ENCODE peak calls at places on chromosome 10, in ten cellular contexts. J is epithelial cell of esophagus; H is NCI-H187 treated with DMSO at 0.1 percent for 48 hours; A is effector CD8-positive, alpha-beta T cell; P is HepG2; U is stimulated activated CD8-positive, alpha-beta memory T cell treated with anti-CD3 and anti-CD28 coated beads, Interleukin-4, amount 100 ng/mL, for 24 hours; O is CD14-positive monocyte; G is astrocyte; X is NCI-H345; F is esophagus muscularis mucosa. K is an unnamed sample.

GRCh38 chr10:110946496-110946895 is 27.1 kb downstream of the SHOC2 start:
- DNase-seq in A (no peak), H (no peak), X (no peak), G (no peak), J (peak), O (no peak), F (no peak), U (no peak), P (no peak), K (no peak)

GRCh38 chr10:69318997-69319727 is 40.9 kb downstream of the HK1 start:
- DNase-seq in J (peak), G (peak), O (peak), H (no peak), U (peak), X (no peak), P (no peak), F (peak), A (peak), K (no peak)

GRCh38 chr10:91891285-91892001 is 17.8 kb downstream of the FGFBP3 start:
- DNase-seq in J (peak), H (no peak), G (peak), O (no peak), X (no peak), F (no peak), P (peak), A (no peak), U (no peak), K (no peak)

GRCh38 chr10:306007-306406 is 170.8 kb downstream of the ZMYND11 start:
- DNase-seq in H (no peak), A (no peak), X (no peak), O (no peak), J (no peak), P (no peak), G (no peak), U (no peak), F (no peak), K (no peak)

GRCh38 chr10:75202321-75203096 is 8.1 kb upstream of the VDAC2 start:
- DNase-seq in P (peak), J (peak), G (peak), F (no peak), U (no peak), H (no peak), X (no peak), A (no peak), O (no peak), K (no peak)

GRCh38 chr10:91681361-91682276 is 48.7 kb upstream of the PPP1R3C start:
- DNase-seq in H (no peak), F (peak), O (no peak), X (peak), G (no peak), U (no peak), A (no peak), P (no peak), J (peak), K (no peak)

GRCh38 chr10:79159141-79159619 is 90.4 kb downstream of the ZMIZ1 start:
- DNase-seq in O (peak), A (no peak), J (no peak), G (peak), P (no peak), F (no peak), U (no peak), X (no peak), H (no peak), K (no peak)

GRCh38 chr10:62250594-62251198 is 17.9 kb downstream of the RTKN2 start:
- DNase-seq in U (no peak), J (peak), X (no peak), P (peak), H (no peak), A (no peak), F (no peak), G (peak), O (peak), K (no peak)

GRCh38 chr10:23643396-23643795 is 204.5 kb downstream of the OTUD1 start:
- DNase-seq in O (peak), J (no peak), H (no peak), F (no peak), A (no peak), U (no peak), P (no peak), X (no peak), G (no peak), K (no peak)

GRCh38 chr10:46546591-46547330 is 9.7 kb downstream of the GPRIN2 start:
- DNase-seq in O (peak), F (no peak), G (no peak), U (no peak), H (no peak), P (no peak), A (no peak), X (no peak), J (peak), K (no peak)

GRCh38 chr10:43071881-43072650 is 4.8 kb upstream of the RET start:
- DNase-seq in U (no peak), O (no peak), X (no peak), J (no peak), P (no peak), A (no peak), H (no peak), F (no peak), G (no peak), K (no peak)

GRCh38 chr10:33277135-33277536 is 57.3 kb downstream of the NRP1 start:
- DNase-seq in A (no peak), J (peak), H (no peak), F (no peak), O (no peak), G (no peak), U (no peak), X (no peak), P (no peak), K (no peak)

GRCh38 chr10:49149881-49150280 is 16.1 kb upstream of the FAM170B start:
- DNase-seq in J (no peak), P (no peak), X (peak), A (no peak), U (no peak), G (no peak), F (no peak), O (no peak), H (no peak), K (no peak)

GRCh38 chr10:77456414-77456813 is 181.2 kb downstream of the KCNMA1 start:
- DNase-seq in A (no peak), O (no peak), G (no peak), U (no peak), F (no peak), H (peak), X (peak), J (no peak), P (no peak), K (no peak)

GRCh38 chr10:96618648-96619047 is 31.8 kb upstream of the TM9SF3 start:
- DNase-seq in X (peak), J (no peak), F (no peak), G (no peak), P (no peak), A (no peak), H (no peak), O (no peak), U (no peak), K (no peak)

GRCh38 chr10:131822013-131822693 is 78.7 kb upstream of the PPP2R2D start:
- DNase-seq in O (peak), H (no peak), U (no peak), J (no peak), G (no peak), P (no peak), F (no peak), A (no peak), X (no peak), K (no peak)

GRCh38 chr10:60978287-60979115 is 34.5 kb upstream of the RHOBTB1 start:
- DNase-seq in O (no peak), F (no peak), J (peak), G (peak), H (no peak), P (peak), U (no peak), A (no peak), X (no peak), K (no peak)

GRCh38 chr10:75530337-75530736 is 98.9 kb downstream of the LRMDA start:
- DNase-seq in H (no peak), P (no peak), O (no peak), F (no peak), G (peak), J (peak), U (no peak), A (no peak), X (no peak), K (no peak)

GRCh38 chr10:99370993-99371392 is 41.8 kb downstream of the CNNM1 start:
- DNase-seq in F (no peak), U (no peak), J (peak), G (peak), A (no peak), O (no peak), X (peak), H (no peak), P (peak), K (no peak)

GRCh38 chr10:78768041-78768569 is 300.7 kb upstream of the ZMIZ1 start:
- DNase-seq in P (no peak), U (no peak), G (no peak), J (no peak), H (no peak), X (no peak), A (no peak), O (peak), F (no peak), K (no peak)

GRCh38 chr10:124522903-124523260 is 61.3 kb downstream of the LHPP start:
- DNase-seq in G (no peak), X (peak), U (no peak), A (no peak), P (peak), O (peak), J (no peak), H (peak), F (no peak), K (no peak)

GRCh38 chr10:103671561-103671960 is 178.1 kb downstream of the NEURL1 start:
- DNase-seq in U (no peak), H (no peak), F (no peak), J (no peak), P (no peak), O (no peak), A (no peak), G (no peak), X (no peak), K (no peak)

GRCh38 chr10:132960071-132960472 is 17.7 kb upstream of the CFAP46 start:
- DNase-seq in U (no peak), O (no peak), A (no peak), F (no peak), H (no peak), J (no peak), X (no peak), G (no peak), P (no peak), K (no peak)

GRCh38 chr10:69237528-69238159 is 17.5 kb downstream of the HKDC1 start:
- DNase-seq in X (peak), O (peak), H (peak), J (peak), F (peak), G (no peak), P (peak), A (peak), U (peak), K (peak)

GRCh38 chr10:72020914-72021754 is 56.9 kb downstream of the CHST3 start:
- DNase-seq in A (no peak), O (no peak), F (no peak), J (no peak), G (no peak), U (no peak), X (no peak), P (no peak), H (no peak), K (no peak)

GRCh38 chr10:62614389-62615157 is 189.9 kb upstream of the ADO start:
- DNase-seq in H (no peak), F (peak), X (no peak), G (peak), A (no peak), P (no peak), O (peak), U (no peak), J (peak), K (no peak)

GRCh38 chr10:94677691-94678090 is 5.8 kb upstream of the CYP2C18 start:
- DNase-seq in P (peak), U (no peak), O (no peak), F (no peak), X (no peak), J (peak), A (no peak), G (no peak), H (no peak), K (no peak)

GRCh38 chr10:109587366-109587765 is 335.9 kb downstream of the XPNPEP1 start:
- DNase-seq in P (no peak), J (peak), U (no peak), X (no peak), G (no peak), F (no peak), H (no peak), A (no peak), O (no peak), K (no peak)

GRCh38 chr10:128624656-128625530 is 498.7 kb upstream of the MKI67 start:
- DNase-seq in X (no peak), F (peak), U (no peak), G (no peak), H (no peak), A (no peak), J (no peak), P (no peak), O (no peak), K (no peak)

GRCh38 chr10:79312601-79313187 is 34.6 kb upstream of the PPIF start:
- DNase-seq in F (no peak), X (no peak), H (no peak), O (no peak), P (no peak), A (no peak), G (no peak), J (no peak), U (no peak), K (no peak)

GRCh38 chr10:107487284-107487683 is 322.8 kb upstream of the SORCS1 start:
- DNase-seq in H (no peak), X (no peak), P (no peak), A (no peak), O (no peak), J (peak), F (no peak), U (no peak), G (no peak), K (no peak)

GRCh38 chr10:133162178-133162909 is 2.3 kb downstream of the KNDC1 start:
- DNase-seq in X (no peak), A (no peak), H (no peak), O (peak), J (no peak), P (peak), U (no peak), G (no peak), F (no peak), K (peak)

GRCh38 chr10:69951658-69952057 is 101.0 kb upstream of the MACROH2A2 start:
- DNase-seq in O (peak), G (no peak), X (no peak), P (no peak), A (no peak), F (no peak), U (no peak), J (no peak), H (no peak), K (no peak)